ENCODE peak calls at places on chromosomes 3 and 15, in five cellular contexts. Q is AG09309, C is A673, Y is left ventricle myocardium inferior, A is ovary. U is an unnamed sample.
A peak's percentile ranks its signal among the peaks of the same experiment; 100 is the strongest.

GRCh38 chr3:109445210-109445609 is 107.9 kb upstream of the DPPA4 start:
- DNase-seq in Q (no peak), C (no peak), Y (no peak), A (no peak), U (no peak)

GRCh38 chr3:183826448-183826847 is 1.1 kb upstream of the MAP6D1 start:
- DNase-seq in Q (no peak), C (no peak), Y (peak; percentile 48), A (no peak), U (no peak)

GRCh38 chr15:78002996-78003395 is 74.5 kb downstream of the TBC1D2B start:
- DNase-seq in Q (no peak), C (no peak), Y (no peak), A (no peak), U (no peak)

GRCh38 chr15:57570994-57571393 is 20.7 kb upstream of the MYZAP start:
- DNase-seq in Q (peak; percentile 39), C (no peak), Y (no peak), A (no peak), U (no peak)

GRCh38 chr3:47405820-47406761 is 25.3 kb downstream of the PTPN23 start:
- DNase-seq in Q (no peak), C (no peak), Y (no peak), A (no peak), U (no peak)

GRCh38 chr3:155411500-155412223 is 118.2 kb upstream of the STRIT1 start:
- DNase-seq in Q (no peak), C (peak; percentile 23), Y (no peak), A (no peak), U (no peak)

GRCh38 chr3:46669191-46669999 is 24.1 kb downstream of the ALS2CL start:
- DNase-seq in Q (no peak), C (no peak), Y (no peak), A (peak; percentile 9), U (no peak)

GRCh38 chr15:69628256-69629093 is 175.9 kb downstream of the RPLP1 start:
- DNase-seq in Q (no peak), C (no peak), Y (no peak), A (no peak), U (no peak)

GRCh38 chr3:141382571-141382970 is 14.3 kb downstream of the ZBTB38 start:
- DNase-seq in Q (no peak), C (no peak), Y (no peak), A (no peak), U (no peak)

GRCh38 chr3:141384575-141384974 is 16.3 kb downstream of the ZBTB38 start:
- DNase-seq in Q (no peak), C (no peak), Y (no peak), A (no peak), U (no peak)

GRCh38 chr3:141385386-141386079 is 17.2 kb downstream of the ZBTB38 start:
- DNase-seq in Q (no peak), C (peak; percentile 32), Y (no peak), A (no peak), U (no peak)

GRCh38 chr3:141383555-141384129 is 15.3 kb downstream of the ZBTB38 start:
- DNase-seq in Q (no peak), C (no peak), Y (no peak), A (no peak), U (peak; percentile 61)

GRCh38 chr3:141384157-141384556 is 15.9 kb downstream of the ZBTB38 start:
- DNase-seq in Q (no peak), C (peak; percentile 41), Y (no peak), A (no peak), U (no peak)
- H3K4me3 ChIP-seq in Q (no peak overlapping the region), C (peak overlapping the region; percentile 1), Y (no peak overlapping the region), A (no peak overlapping the region), U (no peak overlapping the region)

GRCh38 chr15:45638641-45639040 is 3.8 kb downstream of the SQOR start:
- DNase-seq in Q (no peak), C (no peak), Y (no peak), A (no peak), U (no peak)

GRCh38 chr15:45644437-45644836 is 9.6 kb downstream of the SQOR start:
- DNase-seq in Q (no peak), C (no peak), Y (no peak), A (no peak), U (no peak)

GRCh38 chr15:45640610-45641009 is 5.8 kb downstream of the SQOR start:
- DNase-seq in Q (peak; percentile 86), C (no peak), Y (no peak), A (no peak), U (peak; percentile 32)

GRCh38 chr15:45642203-45642932 is 7.5 kb downstream of the SQOR start:
- DNase-seq in Q (peak; percentile 77), C (no peak), Y (no peak), A (no peak), U (peak; percentile 82)

DNA sequence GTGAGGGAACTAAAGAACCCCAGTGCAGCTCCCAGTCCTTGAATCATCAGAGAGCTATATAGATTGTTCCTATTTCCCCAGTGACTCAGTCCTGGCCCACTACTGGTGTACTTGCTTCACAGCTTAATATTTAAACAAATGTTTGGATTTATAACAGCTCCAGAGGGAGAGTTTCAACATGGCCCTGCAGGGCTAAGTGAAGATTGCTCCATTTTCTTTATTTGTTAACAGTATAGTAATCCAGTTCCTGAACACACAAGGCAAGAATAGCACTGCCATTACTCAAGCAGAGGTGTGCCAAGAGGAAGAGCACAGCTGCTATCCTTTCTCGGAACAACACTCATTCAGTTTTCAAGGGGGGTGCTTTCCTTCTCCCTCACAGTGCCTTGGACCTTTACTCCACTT is 6.5 kb downstream of the SQOR start:
- DNase-seq in Q (peak; percentile 92), C (no peak), Y (no peak), A (no peak), U (no peak)
- TF ChIP-seq CTCF in Q (no peak), C (no peak), Y (no peak), A (no peak), U (no peak)

GRCh38 chr3:124813541-124813940 is 73.6 kb downstream of the ITGB5 start:
- DNase-seq in Q (no peak), C (no peak), Y (no peak), A (no peak), U (no peak)
- H3K4me3 ChIP-seq in Q (no peak overlapping the region), C (no peak overlapping the region), Y (peak overlapping the region; percentile 22), A (no peak overlapping the region), U (no peak overlapping the region)

GRCh38 chr3:119420196-119420595 is 43.2 kb downstream of the TMEM39A start:
- DNase-seq in Q (no peak), C (peak; percentile 23), Y (no peak), A (no peak), U (no peak)
- TF ChIP-seq CTCF in Q (no peak), C (peak; percentile 51), Y (no peak), A (no peak), U (peak; percentile 37)

DNA sequence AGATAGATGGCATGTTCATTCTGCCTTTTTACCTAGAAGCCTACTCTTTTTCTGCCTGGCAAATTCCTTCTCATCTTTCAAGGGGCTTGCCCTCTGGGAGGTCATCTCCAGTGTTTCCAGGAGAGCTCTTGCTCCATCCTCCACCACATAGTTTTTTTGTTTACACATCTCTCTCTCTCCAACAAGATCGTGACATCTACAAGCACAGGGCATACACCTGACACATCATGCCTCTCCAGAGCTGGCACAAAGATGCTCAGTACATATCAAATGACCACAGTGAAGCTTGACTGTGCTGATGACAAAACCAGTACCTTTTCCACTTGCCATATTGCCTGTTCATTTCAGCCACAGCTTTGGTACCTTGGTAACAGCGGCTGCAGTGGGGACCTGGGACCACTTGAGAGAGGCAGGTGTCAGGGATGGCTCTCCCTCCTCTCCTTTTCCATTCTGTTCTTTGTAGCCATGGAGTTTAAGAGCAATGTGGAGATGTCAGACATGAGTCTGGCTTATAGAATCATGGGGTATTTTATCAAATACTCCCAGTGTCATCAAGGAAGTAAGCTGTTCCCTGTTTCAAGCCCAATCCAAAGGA is 15.4 kb downstream of the ALPK3 start:
- DNase-seq in Q (no peak), C (no peak), Y (no peak), A (no peak), U (no peak)
- H3K4me3 ChIP-seq in Q (no peak overlapping the region), C (no peak overlapping the region), Y (no peak overlapping the region), A (no peak overlapping the region), U (no peak overlapping the region)

GRCh38 chr15:74889390-74889881 is 406 bp upstream of the MPI start:
- DNase-seq in Q (no peak), C (no peak), Y (peak; percentile 57), A (peak; percentile 55), U (no peak)
- TF ChIP-seq CTCF in Q (no peak), C (no peak), Y (no peak), A (no peak), U (no peak)

GRCh38 chr15:90936823-90937222 is 1.7 kb downstream of the UNC45A start:
- DNase-seq in Q (no peak), C (no peak), Y (no peak), A (no peak), U (no peak)

GRCh38 chr15:90933310-90933709 is 961 bp upstream of the HDDC3 start:
- DNase-seq in Q (no peak), C (no peak), Y (no peak), A (no peak), U (no peak)

GRCh38 chr15:90934256-90934948 is 683 bp upstream of the UNC45A start:
- DNase-seq in Q (no peak), C (peak; percentile 91), Y (peak; percentile 84), A (peak; percentile 86), U (no peak)

GRCh38 chr15:90932660-90932991 is 277 bp upstream of the HDDC3 start:
- DNase-seq in Q (no peak), C (no peak), Y (no peak), A (no peak), U (no peak)

GRCh38 chr15:90934949-90935751 is at the start of gene UNC45A:
- DNase-seq in Q (no peak), C (peak; percentile 94), Y (peak; percentile 94), A (peak; percentile 92), U (no peak)
- H3K4me3 ChIP-seq in Q (peak within 1 kb of the TSS; percentile 93), C (peak within 1 kb of the TSS; percentile 71), Y (peak within 1 kb of the TSS; percentile 70), A (peak within 1 kb of the TSS; percentile 63), U (peak within 1 kb of the TSS; percentile 74)

U was measured in retinal pigment epithelial cell.